ENCODE peak calls at places on chromosomes 3 and 15, in nine cellular contexts. I is HCT116, V is GM12878, X is IMR-90, Y is H9, K is MM.1S, U is PC-9, Z is mesenchymal stem cell, G is GM23248. N is an unnamed sample.
A peak's percentile ranks its signal among the peaks of the same experiment; 100 is the strongest.

GRCh38 chr3:147267431-147267830 is 138.9 kb downstream of the ZIC4 start:
- DNase-seq in I (no peak), V (no peak), X (peak; percentile 48), Y (no peak), K (no peak), U (no peak), Z (no peak), G (peak; percentile 52), N (no peak)

GRCh38 chr15:95086543-95087252 is 855.3 kb downstream of the MCTP2 start:
- DNase-seq in I (peak; percentile 8), V (no peak), X (peak; percentile 76), Y (no peak), K (no peak), U (no peak), Z (peak; percentile 79), G (no peak), N (no peak)

GRCh38 chr3:127673191-127674098 is 693 bp downstream of the ABTB1 start:
- DNase-seq in I (no peak), V (no peak), X (peak; percentile 57), Y (peak; percentile 39), K (peak; percentile 47), U (no peak), Z (peak; percentile 68), G (peak; percentile 79), N (peak; percentile 54)

GRCh38 chr3:138349926-138350665 is 1.7 kb downstream of the MRAS start:
- DNase-seq in I (no peak), V (no peak), X (peak; percentile 37), Y (no peak), K (no peak), U (no peak), Z (peak; percentile 6), G (peak; percentile 63), N (no peak)

GRCh38 chr15:39887211-39887610 is 32.9 kb downstream of the GPR176 start:
- DNase-seq in I (no peak), V (no peak), X (no peak), Y (peak; percentile 83), K (no peak), U (no peak), Z (no peak), G (no peak), N (no peak)

GRCh38 chr15:25677719-25678497 is 185.2 kb downstream of the ATP10A start:
- DNase-seq in I (no peak), V (no peak), X (no peak), Y (no peak), K (no peak), U (no peak), Z (no peak), G (no peak), N (no peak)

GRCh38 chr15:55337160-55337559 is 18.1 kb downstream of the PIGB start:
- DNase-seq in I (no peak), V (no peak), X (no peak), Y (no peak), K (no peak), U (no peak), Z (no peak), G (no peak), N (no peak)

GRCh38 chr3:147420361-147421183 is 11.4 kb downstream of the ZIC1 start:
- DNase-seq in I (no peak), V (no peak), X (no peak), Y (no peak), K (no peak), U (no peak), Z (no peak), G (no peak), N (no peak)

GRCh38 chr15:100116416-100117190 is 225.2 kb downstream of the ADAMTS17 start:
- DNase-seq in I (no peak), V (no peak), X (no peak), Y (no peak), K (peak; percentile 23), U (no peak), Z (no peak), G (no peak), N (peak; percentile 22)

GRCh38 chr3:152403632-152404066 is 134.9 kb downstream of the MBNL1 start:
- DNase-seq in I (no peak), V (no peak), X (peak; percentile 42), Y (no peak), K (no peak), U (no peak), Z (peak; percentile 90), G (no peak), N (no peak)

GRCh38 chr3:98733055-98733777 is 29.9 kb upstream of the ST3GAL6 start:
- DNase-seq in I (no peak), V (no peak), X (no peak), Y (no peak), K (peak; percentile 21), U (no peak), Z (peak; percentile 56), G (peak; percentile 19), N (no peak)

GRCh38 chr15:36742696-36743095 is 163.3 kb downstream of the CDIN1 start:
- DNase-seq in I (no peak), V (no peak), X (peak; percentile 25), Y (no peak), K (no peak), U (no peak), Z (no peak), G (no peak), N (no peak)

GRCh38 chr15:91652610-91653207 is 200.8 kb upstream of the SLCO3A1 start:
- DNase-seq in I (no peak), V (no peak), X (no peak), Y (no peak), K (no peak), U (no peak), Z (no peak), G (no peak), N (no peak)
- H2AFZ ChIP-seq in I (no peak overlapping the region), V (no peak overlapping the region), X (no peak overlapping the region), Y (peak overlapping the region; percentile 42), K (no peak overlapping the region), U (no peak overlapping the region), Z (no peak overlapping the region), G (no peak overlapping the region), N (no peak overlapping the region)

GRCh38 chr15:71329041-71329440 is 213.8 kb downstream of the THSD4 start:
- DNase-seq in I (no peak), V (no peak), X (peak; percentile 35), Y (no peak), K (no peak), U (no peak), Z (no peak), G (no peak), N (no peak)

GRCh38 chr15:71332605-71333004 is 217.3 kb downstream of the THSD4 start:
- DNase-seq in I (no peak), V (no peak), X (peak; percentile 89), Y (no peak), K (no peak), U (no peak), Z (peak; percentile 24), G (no peak), N (no peak)

GRCh38 chr15:71328453-71328852 is 213.2 kb downstream of the THSD4 start:
- DNase-seq in I (no peak), V (no peak), X (no peak), Y (no peak), K (no peak), U (no peak), Z (no peak), G (no peak), N (no peak)

GRCh38 chr15:71333839-71334238 is 218.6 kb downstream of the THSD4 start:
- DNase-seq in I (no peak), V (no peak), X (peak; percentile 91), Y (no peak), K (no peak), U (no peak), Z (peak; percentile 62), G (peak; percentile 70), N (no peak)

DNA sequence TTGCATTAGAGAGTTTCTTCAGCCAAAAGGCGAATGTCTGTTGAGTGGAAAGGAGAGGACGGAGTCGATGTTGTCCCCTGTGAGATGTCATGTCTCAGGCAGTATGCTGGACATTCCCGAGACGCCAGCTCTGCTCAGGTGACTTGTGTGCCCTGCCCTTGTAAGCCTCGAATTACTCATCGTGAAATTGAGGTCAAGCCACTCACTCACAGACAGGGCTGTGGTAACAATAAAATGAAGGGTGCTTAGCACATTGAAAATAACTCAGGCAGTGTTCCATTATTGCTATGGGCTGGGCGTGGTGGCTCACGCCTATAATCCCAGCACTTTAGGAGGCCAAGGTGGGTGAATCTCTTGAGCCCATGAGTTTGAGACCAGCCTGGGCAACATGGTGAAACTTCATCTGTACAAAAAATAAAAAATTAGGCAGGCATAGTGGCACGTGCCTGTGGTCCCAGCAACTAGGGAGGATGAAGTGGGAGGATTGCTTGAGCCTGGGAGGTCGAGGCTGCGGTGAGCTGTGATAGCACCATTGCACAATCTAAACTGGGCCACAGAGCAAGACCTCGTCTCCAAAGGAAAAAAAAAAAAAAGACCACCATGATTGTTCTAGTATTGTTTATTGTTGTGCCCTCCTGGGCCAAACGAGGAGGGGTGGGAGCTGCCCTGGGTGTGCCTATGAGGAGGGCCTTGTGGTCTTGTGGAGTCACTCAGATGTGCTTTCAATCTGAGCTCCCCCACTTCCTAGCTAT is 214.4 kb downstream of the THSD4 start:
- DNase-seq in I (peak; percentile 47), V (no peak), X (peak; percentile 46), Y (no peak), K (no peak), U (peak; percentile 75), Z (peak; percentile 22), G (peak; percentile 35), N (no peak)
- H2AFZ ChIP-seq in I (no peak overlapping the region), V (no peak overlapping the region), X (no peak overlapping the region), Y (no peak overlapping the region), K (no peak overlapping the region), U (no peak overlapping the region), Z (no peak overlapping the region), G (no peak overlapping the region), N (no peak overlapping the region)

GRCh38 chr3:52046914-52047239 is 9.5 kb downstream of the DUSP7 start:
- DNase-seq in I (no peak), V (no peak), X (no peak), Y (no peak), K (no peak), U (no peak), Z (no peak), G (no peak), N (no peak)

GRCh38 chr3:52044869-52045616 is 11.3 kb downstream of the DUSP7 start:
- DNase-seq in I (no peak), V (no peak), X (no peak), Y (peak; percentile 65), K (no peak), U (no peak), Z (no peak), G (no peak), N (no peak)

GRCh38 chr3:52043750-52044149 is 12.6 kb downstream of the DUSP7 start:
- DNase-seq in I (no peak), V (no peak), X (no peak), Y (no peak), K (no peak), U (no peak), Z (no peak), G (no peak), N (no peak)

GRCh38 chr3:52047295-52047960 is 8.9 kb downstream of the DUSP7 start:
- DNase-seq in I (no peak), V (no peak), X (no peak), Y (no peak), K (no peak), U (no peak), Z (no peak), G (peak; percentile 17), N (no peak)

GRCh38 chr3:52046186-52046913 is 10.0 kb downstream of the DUSP7 start:
- DNase-seq in I (peak; percentile 67), V (no peak), X (peak; percentile 98), Y (no peak), K (no peak), U (peak; percentile 93), Z (peak; percentile 99), G (peak; percentile 99), N (no peak)
- H2AFZ ChIP-seq in I (no peak overlapping the region), V (no peak overlapping the region), X (peak overlapping the region; percentile 84), Y (no peak overlapping the region), K (no peak overlapping the region), U (peak overlapping the region; percentile 78), Z (no peak overlapping the region), G (peak overlapping the region; percentile 14), N (no peak overlapping the region)

GRCh38 chr15:82132116-82132515 is 86.3 kb upstream of the MEX3B start:
- DNase-seq in I (no peak), V (no peak), X (peak; percentile 47), Y (no peak), K (no peak), U (no peak), Z (no peak), G (peak; percentile 39), N (no peak)
- H2AFZ ChIP-seq in I (no peak overlapping the region), V (no peak overlapping the region), X (peak overlapping the region; percentile 79), Y (no peak overlapping the region), K (no peak overlapping the region), U (no peak overlapping the region), Z (no peak overlapping the region), G (no peak overlapping the region), N (no peak overlapping the region)